ENCODE peak calls at places on chromosomes 6 and 20, in four cellular contexts. One of them, this sample, is unnamed.

GRCh38 chr6:7108964-7109836 is 1.4 kb downstream of the RREB1 start:
- DNase-seq in hypothalamus: no peak
- DNase-seq in ELR: peak; percentile 89
- DNase-seq in SHP77: no peak
- DNase-seq in this sample: no peak

GRCh38 chr20:54468082-54468481 is 7.3 kb upstream of the DOK5 start:
- DNase-seq in hypothalamus: no peak
- DNase-seq in SHP77: peak; percentile 10
- DNase-seq in ELR: no peak
- DNase-seq in this sample: no peak

GRCh38 chr6:39100358-39100757 is 14.6 kb downstream of the SAYSD1 start:
- DNase-seq in SHP77: no peak
- DNase-seq in ELR: no peak
- DNase-seq in hypothalamus: no peak
- DNase-seq in this sample: no peak

GRCh38 chr6:111864138-111865048 is 8.9 kb downstream of the FYN start:
- DNase-seq in hypothalamus: no peak
- DNase-seq in SHP77: no peak
- DNase-seq in ELR: no peak
- DNase-seq in this sample: no peak

GRCh38 chr20:49345538-49345937 is 67.7 kb upstream of the ZNFX1 start:
- DNase-seq in SHP77: no peak
- DNase-seq in hypothalamus: no peak
- DNase-seq in ELR: peak; percentile 85
- DNase-seq in this sample: peak; percentile 37

GRCh38 chr20:38805502-38805957 is at the start of gene PPP1R16B:
- DNase-seq in hypothalamus: no peak
- DNase-seq in ELR: no peak
- DNase-seq in SHP77: no peak
- DNase-seq in this sample: peak; percentile 78

GRCh38 chr6:41298785-41299498 is 12.5 kb upstream of the TREM1 start:
- DNase-seq in SHP77: no peak
- DNase-seq in ELR: no peak
- DNase-seq in hypothalamus: no peak
- DNase-seq in this sample: no peak

GRCh38 chr6:158795516-158795915 is 23.7 kb downstream of the EZR start:
- DNase-seq in ELR: no peak
- DNase-seq in hypothalamus: no peak
- DNase-seq in SHP77: no peak
- DNase-seq in this sample: no peak

GRCh38 chr6:24883618-24884017 is 52.1 kb downstream of the RIPOR2 start:
- DNase-seq in SHP77: no peak
- DNase-seq in hypothalamus: no peak
- DNase-seq in ELR: no peak
- DNase-seq in this sample: no peak

GRCh38 chr6:42313941-42314570 is 96.4 kb upstream of the MRPS10 start:
- DNase-seq in SHP77: no peak
- DNase-seq in ELR: peak; percentile 65
- DNase-seq in hypothalamus: no peak
- DNase-seq in this sample: no peak

GRCh38 chr6:140784573-140784972 is 1348.2 kb upstream of the GJE1 start:
- DNase-seq in ELR: peak; percentile 71
- DNase-seq in SHP77: no peak
- DNase-seq in hypothalamus: no peak
- DNase-seq in this sample: no peak

GRCh38 chr6:127058936-127059335 is 59.5 kb upstream of the RSPO3 start:
- DNase-seq in ELR: peak; percentile 15
- DNase-seq in SHP77: no peak
- DNase-seq in hypothalamus: no peak
- DNase-seq in this sample: no peak

GRCh38 chr6:87277123-87277522 is 45.3 kb upstream of the SMIM8 start:
- DNase-seq in ELR: peak; percentile 53
- DNase-seq in SHP77: peak; percentile 14
- DNase-seq in hypothalamus: no peak
- DNase-seq in this sample: peak; percentile 49

GRCh38 chr6:136113736-136114173 is 136.4 kb downstream of the MTFR2 start:
- DNase-seq in SHP77: peak; percentile 51
- DNase-seq in hypothalamus: no peak
- DNase-seq in ELR: peak; percentile 83
- DNase-seq in this sample: peak; percentile 96